ENCODE peak calls at places on chromosomes 11 and 22, in four cellular contexts. N, B, C and Z are unnamed samples.

GRCh38 chr22:24401824-24402434 is 25.5 kb upstream of the ADORA2A start:
- DNase-seq in N (no peak), B (no peak), C (no peak), Z (no peak)

GRCh38 chr22:39545310-39546063 is 12.9 kb upstream of the RPS19BP1 start:
- DNase-seq in N (no peak), B (peak; percentile 55), C (peak; percentile 31), Z (no peak)

GRCh38 chr22:37735054-37735453 is 38.2 kb downstream of the TRIOBP start:
- DNase-seq in N (no peak), B (no peak), C (no peak), Z (peak; percentile 85)

GRCh38 chr11:76742912-76743311 is 40.2 kb upstream of the TSKU start:
- DNase-seq in N (no peak), B (no peak), C (no peak), Z (no peak)

GRCh38 chr11:106379265-106379664 is 301.8 kb downstream of the AASDHPPT start:
- DNase-seq in N (no peak), B (no peak), C (no peak), Z (no peak)

GRCh38 chr11:130599073-130599654 is 150.7 kb downstream of the ADAMTS15 start:
- DNase-seq in N (no peak), B (no peak), C (no peak), Z (no peak)

GRCh38 chr11:89015614-89016013 is 50.2 kb downstream of the GRM5 start:
- DNase-seq in N (no peak), B (no peak), C (no peak), Z (no peak)

GRCh38 chr11:4891996-4892640 is 10.4 kb downstream of the OR51T1 start:
- DNase-seq in N (no peak), B (no peak), C (no peak), Z (no peak)

GRCh38 chr11:83681045-83681781 is 395.0 kb upstream of the CCDC90B start:
- DNase-seq in N (no peak), B (no peak), C (no peak), Z (no peak)

GRCh38 chr11:65491614-65492386 is 7.0 kb upstream of the MALAT1 start:
- DNase-seq in N (no peak), B (no peak), C (no peak), Z (peak; percentile 68)

GRCh38 chr11:63841554-63841953 is 2.6 kb downstream of the MARK2 start:
- DNase-seq in N (no peak), B (no peak), C (no peak), Z (no peak)

GRCh38 chr11:31240340-31240904 is 129.1 kb downstream of the DCDC1 start:
- DNase-seq in N (no peak), B (peak; percentile 7), C (no peak), Z (peak; percentile 48)

GRCh38 chr11:17164361-17165246 is 43.2 kb downstream of the PIK3C2A start:
- DNase-seq in N (no peak), B (no peak), C (no peak), Z (no peak)

GRCh38 chr11:12403122-12403994 is 26.0 kb downstream of the PARVA start:
- DNase-seq in N (no peak), B (no peak), C (no peak), Z (no peak)

GRCh38 chr22:17782621-17783020 is 8.4 kb upstream of the BID start:
- DNase-seq in N (no peak), B (no peak), C (no peak), Z (no peak)

GRCh38 chr11:118343981-118344521 is at the start of gene CD3G:
- DNase-seq in N (no peak), B (peak; percentile 71), C (peak; percentile 57), Z (no peak)

GRCh38 chr22:37228106-37229011 is 15.7 kb downstream of the RAC2 start:
- DNase-seq in N (no peak), B (no peak), C (no peak), Z (no peak)

GRCh38 chr22:29351042-29351441 is 35.5 kb upstream of the RASL10A start:
- DNase-seq in N (no peak), B (no peak), C (no peak), Z (no peak)

GRCh38 chr11:13128381-13128780 is 119.3 kb downstream of the RASSF10 start:
- DNase-seq in N (no peak), B (no peak), C (no peak), Z (no peak)

GRCh38 chr11:117281159-117281558 is 10.0 kb upstream of the BACE1-AS start:
- DNase-seq in N (no peak), B (no peak), C (no peak), Z (no peak)